ENCODE peak calls at places on chromosomes 11 and 22, in five cellular contexts. J is neuronal stem cell, S is non-pigmented ciliary epithelial cell, Z is iPS-NIHi11, O is cardiac fibroblast. T is an unnamed sample.

GRCh38 chr11:65611028-65611757 is 2.8 kb downstream of the MAP3K11 start:
- DNase-seq in J (no peak), S (no peak), Z (no peak), O (peak; percentile 59), T (no peak)

GRCh38 chr11:7605544-7605943 is 67.8 kb downstream of the CYB5R2 start:
- DNase-seq in J (no peak), S (peak; percentile 65), Z (no peak), O (peak; percentile 78), T (no peak)

GRCh38 chr11:2657697-2658284 is 42.0 kb downstream of the KCNQ1OT1 start:
- DNase-seq in J (no peak), S (no peak), Z (no peak), O (no peak), T (no peak)

GRCh38 chr11:109704432-109704831 is 282.4 kb downstream of the C11orf87 start:
- DNase-seq in J (no peak), S (no peak), Z (no peak), O (no peak), T (no peak)

GRCh38 chr11:117837791-117838190 is 13.2 kb upstream of the FXYD2 start:
- DNase-seq in J (no peak), S (no peak), Z (no peak), O (no peak), T (no peak)

GRCh38 chr22:31079095-31079642 is 1.9 kb upstream of the SMTN start:
- DNase-seq in J (no peak), S (no peak), Z (peak; percentile 64), O (no peak), T (no peak)

GRCh38 chr11:74446445-74446844 is 20.9 kb downstream of the KCNE3 start:
- DNase-seq in J (no peak), S (no peak), Z (no peak), O (no peak), T (no peak)

GRCh38 chr11:133531971-133532651 is at the start of gene OPCML:
- DNase-seq in J (no peak), S (no peak), Z (no peak), O (no peak), T (no peak)

GRCh38 chr11:95793111-95793510 is 2.8 kb downstream of the CEP57 start:
- DNase-seq in J (no peak), S (no peak), Z (no peak), O (no peak), T (no peak)

GRCh38 chr22:36781656-36782627 is 6.0 kb upstream of the IFT27 start:
- DNase-seq in J (peak; percentile 71), S (peak; percentile 47), Z (peak; percentile 90), O (peak; percentile 84), T (peak; percentile 75)

GRCh38 chr11:15967966-15968365 is 388.4 kb downstream of the SOX6 start:
- DNase-seq in J (no peak), S (no peak), Z (no peak), O (peak; percentile 88), T (no peak)

GRCh38 chr11:44698228-44698923 is 28.4 kb upstream of the TSPAN18 start:
- DNase-seq in J (no peak), S (no peak), Z (no peak), O (no peak), T (no peak)

GRCh38 chr11:65553301-65554001 is 4.7 kb downstream of the LTBP3 start:
- DNase-seq in J (no peak), S (no peak), Z (no peak), O (no peak), T (peak; percentile 80)

GRCh38 chr11:57424802-57425564 is 1.9 kb downstream of the SLC43A3 start:
- DNase-seq in J (no peak), S (peak; percentile 74), Z (no peak), O (peak; percentile 94), T (peak; percentile 75)

GRCh38 chr11:2300936-2301630 is 635 bp downstream of the C11orf21 start:
- DNase-seq in J (no peak), S (no peak), Z (no peak), O (no peak), T (no peak)

GRCh38 chr11:126416542-126417090 is 61.1 kb downstream of the ST3GAL4 start:
- DNase-seq in J (peak; percentile 59), S (peak; percentile 43), Z (peak; percentile 98), O (peak; percentile 89), T (peak; percentile 24)

GRCh38 chr11:102230911-102231310 is 86.4 kb upstream of the BIRC3 start:
- DNase-seq in J (no peak), S (no peak), Z (no peak), O (no peak), T (no peak)

GRCh38 chr11:19087658-19088057 is 27.1 kb upstream of the MRGPRX2 start:
- DNase-seq in J (no peak), S (no peak), Z (no peak), O (peak; percentile 81), T (no peak)

GRCh38 chr22:31630331-31631329 is 31.4 kb downstream of the PISD start:
- DNase-seq in J (peak; percentile 64), S (no peak), Z (peak; percentile 95), O (peak; percentile 93), T (peak; percentile 90)